ENCODE peak calls at places on chromosomes 4 and X, in seven cellular contexts. One of them, this sample, is unnamed.

GRCh38 chr4:182770969-182771330 is 146.2 kb downstream of the DCTD start:
- DNase-seq in lower lobe of right lung: no peak
- DNase-seq in HCEC 1CT: no peak
- DNase-seq in sciatic nerve: no peak
- DNase-seq in cardiac muscle cell: peak
- DNase-seq in HEK293T: no peak
- DNase-seq in endothelial cell of umbilical vein: no peak
- DNase-seq in this sample: no peak

GRCh38 chrX:155745792-155746191 is 133.0 kb upstream of the TMLHE start:
- DNase-seq in HEK293T: peak
- DNase-seq in cardiac muscle cell: peak
- DNase-seq in HCEC 1CT: no peak
- DNase-seq in sciatic nerve: no peak
- DNase-seq in lower lobe of right lung: no peak
- DNase-seq in endothelial cell of umbilical vein: peak
- DNase-seq in this sample: peak

GRCh38 chr4:15436515-15436914 is 8.7 kb downstream of the C1QTNF7 start:
- DNase-seq in HCEC 1CT: no peak
- DNase-seq in sciatic nerve: no peak
- DNase-seq in cardiac muscle cell: no peak
- DNase-seq in HEK293T: no peak
- DNase-seq in lower lobe of right lung: no peak
- DNase-seq in endothelial cell of umbilical vein: peak
- DNase-seq in this sample: peak

GRCh38 chrX:42680651-42681050 is 97.3 kb downstream of the PPP1R2C start:
- DNase-seq in HEK293T: no peak
- DNase-seq in lower lobe of right lung: no peak
- DNase-seq in sciatic nerve: no peak
- DNase-seq in cardiac muscle cell: no peak
- DNase-seq in HCEC 1CT: no peak
- DNase-seq in endothelial cell of umbilical vein: peak
- DNase-seq in this sample: no peak

GRCh38 chrX:107205770-107206696 is at the start of the genes DNAAF6 and NUP62CL:
- DNase-seq in HEK293T: peak
- DNase-seq in sciatic nerve: no peak
- DNase-seq in lower lobe of right lung: peak
- DNase-seq in endothelial cell of umbilical vein: peak
- DNase-seq in HCEC 1CT: no peak
- DNase-seq in cardiac muscle cell: peak
- DNase-seq in this sample: no peak

GRCh38 chr4:174318829-174319764 is 35.4 kb downstream of the CEP44 start:
- DNase-seq in HEK293T: no peak
- DNase-seq in sciatic nerve: no peak
- DNase-seq in lower lobe of right lung: no peak
- DNase-seq in endothelial cell of umbilical vein: peak
- DNase-seq in cardiac muscle cell: peak
- DNase-seq in HCEC 1CT: peak
- DNase-seq in this sample: no peak

GRCh38 chrX:152444338-152444737 is 6.8 kb downstream of the GABRA3 start:
- DNase-seq in lower lobe of right lung: no peak
- DNase-seq in HCEC 1CT: no peak
- DNase-seq in endothelial cell of umbilical vein: no peak
- DNase-seq in cardiac muscle cell: no peak
- DNase-seq in sciatic nerve: no peak
- DNase-seq in HEK293T: no peak
- DNase-seq in this sample: no peak

GRCh38 chr4:136441629-136442282 is 1090.5 kb downstream of the PCDH18 start:
- DNase-seq in cardiac muscle cell: no peak
- DNase-seq in lower lobe of right lung: no peak
- DNase-seq in HEK293T: no peak
- DNase-seq in sciatic nerve: no peak
- DNase-seq in endothelial cell of umbilical vein: no peak
- DNase-seq in HCEC 1CT: no peak
- DNase-seq in this sample: no peak

GRCh38 chrX:154712781-154713391 is 38.0 kb downstream of the GAB3 start:
- DNase-seq in cardiac muscle cell: no peak
- DNase-seq in sciatic nerve: no peak
- DNase-seq in HEK293T: no peak
- DNase-seq in lower lobe of right lung: no peak
- DNase-seq in endothelial cell of umbilical vein: peak
- DNase-seq in HCEC 1CT: peak
- DNase-seq in this sample: no peak

GRCh38 chr4:145623831-145624230 is 4.6 kb downstream of the MMAA start:
- DNase-seq in sciatic nerve: no peak
- DNase-seq in HCEC 1CT: peak
- DNase-seq in cardiac muscle cell: no peak
- DNase-seq in lower lobe of right lung: no peak
- DNase-seq in endothelial cell of umbilical vein: peak
- DNase-seq in HEK293T: no peak
- DNase-seq in this sample: no peak

This sample was measured in SJCRH30.